ENCODE peak calls at places on chromosomes 13 and 19, in ten cellular contexts. One of them, this sample, is unnamed.

GRCh38 chr19:22945560-22945959 is 57.4 kb downstream of the ZNF728 start:
- DNase-seq in AG10803: peak
- DNase-seq in Peyer's patch: no peak
- DNase-seq in dorsolateral prefrontal cortex: no peak
- DNase-seq in HFF-Myc: no peak
- DNase-seq in AG09309: no peak
- DNase-seq in tibial nerve: no peak
- DNase-seq in kidney: no peak
- DNase-seq in body of pancreas: no peak
- DNase-seq in Calu3: no peak
- DNase-seq in this sample: no peak

GRCh38 chr13:24865158-24865557 is 101.2 kb downstream of the RNF17 start:
- DNase-seq in AG10803: peak
- DNase-seq in Peyer's patch: no peak
- DNase-seq in dorsolateral prefrontal cortex: no peak
- DNase-seq in HFF-Myc: no peak
- DNase-seq in AG09309: no peak
- DNase-seq in tibial nerve: no peak
- DNase-seq in kidney: no peak
- DNase-seq in body of pancreas: no peak
- DNase-seq in Calu3: no peak
- DNase-seq in this sample: no peak

GRCh38 chr13:71309905-71310304 is 557.1 kb downstream of the DACH1 start:
- DNase-seq in AG10803: no peak
- DNase-seq in Peyer's patch: no peak
- DNase-seq in dorsolateral prefrontal cortex: no peak
- DNase-seq in HFF-Myc: no peak
- DNase-seq in AG09309: no peak
- DNase-seq in tibial nerve: no peak
- DNase-seq in kidney: no peak
- DNase-seq in body of pancreas: no peak
- DNase-seq in Calu3: no peak
- DNase-seq in this sample: no peak

GRCh38 chr19:1154731-1155351 is 19.2 kb downstream of the SBNO2 start:
- DNase-seq in AG10803: peak
- DNase-seq in Peyer's patch: peak
- DNase-seq in dorsolateral prefrontal cortex: no peak
- DNase-seq in HFF-Myc: no peak
- DNase-seq in AG09309: peak
- DNase-seq in tibial nerve: peak
- DNase-seq in kidney: peak
- DNase-seq in body of pancreas: peak
- DNase-seq in Calu3: peak
- DNase-seq in this sample: no peak

GRCh38 chr13:39415403-39415802 is 187.6 kb downstream of the LHFPL6 start:
- DNase-seq in AG10803: peak
- DNase-seq in Peyer's patch: no peak
- DNase-seq in dorsolateral prefrontal cortex: peak
- DNase-seq in HFF-Myc: peak
- DNase-seq in AG09309: no peak
- DNase-seq in tibial nerve: no peak
- DNase-seq in kidney: no peak
- DNase-seq in body of pancreas: peak
- DNase-seq in Calu3: peak
- DNase-seq in this sample: no peak

GRCh38 chr19:48836089-48837017 is at the start of gene HSD17B14:
- DNase-seq in AG10803: peak
- DNase-seq in Peyer's patch: no peak
- DNase-seq in dorsolateral prefrontal cortex: peak
- DNase-seq in HFF-Myc: no peak
- DNase-seq in AG09309: no peak
- DNase-seq in tibial nerve: no peak
- DNase-seq in kidney: no peak
- DNase-seq in body of pancreas: no peak
- DNase-seq in Calu3: no peak
- DNase-seq in this sample: peak

GRCh38 chr13:54965881-54966280 is 1937.3 kb downstream of the OLFM4 start:
- DNase-seq in AG10803: no peak
- DNase-seq in Peyer's patch: no peak
- DNase-seq in dorsolateral prefrontal cortex: no peak
- DNase-seq in HFF-Myc: no peak
- DNase-seq in AG09309: no peak
- DNase-seq in tibial nerve: no peak
- DNase-seq in kidney: no peak
- DNase-seq in body of pancreas: no peak
- DNase-seq in Calu3: no peak
- DNase-seq in this sample: no peak

GRCh38 chr13:36559388-36559787 is 114.4 kb upstream of the SERTM1 start:
- DNase-seq in AG10803: no peak
- DNase-seq in Peyer's patch: no peak
- DNase-seq in dorsolateral prefrontal cortex: no peak
- DNase-seq in HFF-Myc: no peak
- DNase-seq in AG09309: no peak
- DNase-seq in tibial nerve: no peak
- DNase-seq in kidney: no peak
- DNase-seq in body of pancreas: no peak
- DNase-seq in Calu3: no peak
- DNase-seq in this sample: no peak

GRCh38 chr19:52993342-52994178 is 20.2 kb upstream of the ERVV-1 start:
- DNase-seq in AG10803: peak
- DNase-seq in Peyer's patch: peak
- DNase-seq in dorsolateral prefrontal cortex: peak
- DNase-seq in HFF-Myc: no peak
- DNase-seq in AG09309: peak
- DNase-seq in tibial nerve: peak
- DNase-seq in kidney: peak
- DNase-seq in body of pancreas: peak
- DNase-seq in Calu3: peak
- DNase-seq in this sample: peak

GRCh38 chr13:29520671-29521070 is 74.8 kb downstream of the SLC7A1 start:
- DNase-seq in AG10803: peak
- DNase-seq in Peyer's patch: no peak
- DNase-seq in dorsolateral prefrontal cortex: no peak
- DNase-seq in HFF-Myc: peak
- DNase-seq in AG09309: peak
- DNase-seq in tibial nerve: no peak
- DNase-seq in kidney: no peak
- DNase-seq in body of pancreas: no peak
- DNase-seq in Calu3: no peak
- DNase-seq in this sample: no peak

DNA sequence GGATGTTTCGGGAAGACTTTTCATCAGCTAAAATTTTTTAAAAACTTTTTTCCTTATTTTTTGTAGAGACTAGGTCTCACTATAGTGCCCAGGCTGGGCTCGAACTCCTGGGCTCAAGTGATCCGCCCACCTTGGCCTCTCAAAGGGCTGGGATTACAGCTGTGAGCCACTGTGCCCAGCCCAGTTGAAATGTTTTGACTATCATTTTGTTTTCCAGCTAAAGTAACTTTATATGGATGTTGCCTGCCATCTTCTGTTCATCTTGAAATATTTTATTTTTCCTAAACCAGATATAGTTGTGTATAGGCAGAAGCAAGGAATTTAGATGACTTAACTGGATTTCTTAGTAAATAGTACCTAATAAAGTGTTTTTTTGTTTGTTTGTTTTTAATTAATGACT is 7.0 kb downstream of the CAB39L start:
- DNase-seq in AG10803: peak
- DNase-seq in Peyer's patch: no peak
- DNase-seq in dorsolateral prefrontal cortex: no peak
- DNase-seq in HFF-Myc: no peak
- DNase-seq in AG09309: no peak
- DNase-seq in tibial nerve: peak
- DNase-seq in kidney: no peak
- DNase-seq in body of pancreas: peak
- DNase-seq in Calu3: peak
- DNase-seq in this sample: no peak
- TF ChIP-seq CTCF in AG10803: peak
- TF ChIP-seq CTCF in Peyer's patch: no peak
- TF ChIP-seq CTCF in dorsolateral prefrontal cortex: peak
- TF ChIP-seq CTCF in HFF-Myc: no peak
- TF ChIP-seq CTCF in AG09309: peak
- TF ChIP-seq CTCF in tibial nerve: peak
- TF ChIP-seq CTCF in kidney: no peak
- TF ChIP-seq CTCF in body of pancreas: peak
- TF ChIP-seq CTCF in Calu3: no peak
- TF ChIP-seq CTCF in this sample: no peak

GRCh38 chr13:32170841-32171240 is 139.3 kb downstream of the FRY start:
- DNase-seq in AG10803: no peak
- DNase-seq in Peyer's patch: no peak
- DNase-seq in dorsolateral prefrontal cortex: no peak
- DNase-seq in HFF-Myc: no peak
- DNase-seq in AG09309: no peak
- DNase-seq in tibial nerve: no peak
- DNase-seq in kidney: no peak
- DNase-seq in body of pancreas: no peak
- DNase-seq in Calu3: no peak
- DNase-seq in this sample: no peak

GRCh38 chr13:32164622-32165268 is 133.2 kb downstream of the FRY start:
- DNase-seq in AG10803: peak
- DNase-seq in Peyer's patch: no peak
- DNase-seq in dorsolateral prefrontal cortex: peak
- DNase-seq in HFF-Myc: peak
- DNase-seq in AG09309: no peak
- DNase-seq in tibial nerve: no peak
- DNase-seq in kidney: no peak
- DNase-seq in body of pancreas: peak
- DNase-seq in Calu3: peak
- DNase-seq in this sample: no peak

GRCh38 chr13:32168136-32168535 is 136.6 kb downstream of the FRY start:
- DNase-seq in AG10803: no peak
- DNase-seq in Peyer's patch: no peak
- DNase-seq in dorsolateral prefrontal cortex: no peak
- DNase-seq in HFF-Myc: no peak
- DNase-seq in AG09309: no peak
- DNase-seq in tibial nerve: no peak
- DNase-seq in kidney: no peak
- DNase-seq in body of pancreas: no peak
- DNase-seq in Calu3: no peak
- DNase-seq in this sample: no peak

GRCh38 chr13:32165791-32166190 is 134.2 kb downstream of the FRY start:
- DNase-seq in AG10803: peak
- DNase-seq in Peyer's patch: no peak
- DNase-seq in dorsolateral prefrontal cortex: no peak
- DNase-seq in HFF-Myc: no peak
- DNase-seq in AG09309: no peak
- DNase-seq in tibial nerve: no peak
- DNase-seq in kidney: no peak
- DNase-seq in body of pancreas: no peak
- DNase-seq in Calu3: no peak
- DNase-seq in this sample: no peak
- TF ChIP-seq CTCF in AG10803: no peak
- TF ChIP-seq CTCF in Peyer's patch: no peak
- TF ChIP-seq CTCF in dorsolateral prefrontal cortex: no peak
- TF ChIP-seq CTCF in HFF-Myc: no peak
- TF ChIP-seq CTCF in AG09309: no peak
- TF ChIP-seq CTCF in tibial nerve: no peak
- TF ChIP-seq CTCF in kidney: no peak
- TF ChIP-seq CTCF in body of pancreas: no peak
- TF ChIP-seq CTCF in Calu3: no peak
- TF ChIP-seq CTCF in this sample: no peak

DNA sequence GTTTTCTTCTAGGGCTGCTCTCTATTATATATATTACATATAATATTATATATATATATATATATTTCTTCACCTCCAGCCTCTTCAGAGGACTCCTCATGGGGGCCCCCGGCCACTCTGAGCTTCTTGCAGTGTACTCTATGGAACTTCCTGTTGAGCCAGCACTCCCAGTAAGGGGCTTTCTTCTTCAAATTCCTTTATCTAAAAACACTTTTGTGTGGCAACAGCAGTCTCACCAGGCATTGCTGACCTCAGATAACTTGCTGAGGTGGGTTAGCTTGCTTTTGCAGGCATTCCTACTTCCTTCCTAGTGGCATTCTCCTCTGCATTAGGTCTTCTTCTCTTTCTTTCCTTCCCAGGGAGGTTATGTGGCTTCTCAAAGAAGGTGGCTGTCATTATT is 381.5 kb downstream of the MYO16 start:
- DNase-seq in AG10803: no peak
- DNase-seq in Peyer's patch: no peak
- DNase-seq in dorsolateral prefrontal cortex: no peak
- DNase-seq in HFF-Myc: no peak
- DNase-seq in AG09309: no peak
- DNase-seq in tibial nerve: no peak
- DNase-seq in kidney: no peak
- DNase-seq in body of pancreas: no peak
- DNase-seq in Calu3: no peak
- DNase-seq in this sample: no peak
- TF ChIP-seq CTCF in AG10803: no peak
- TF ChIP-seq CTCF in Peyer's patch: no peak
- TF ChIP-seq CTCF in dorsolateral prefrontal cortex: no peak
- TF ChIP-seq CTCF in HFF-Myc: no peak
- TF ChIP-seq CTCF in AG09309: no peak
- TF ChIP-seq CTCF in tibial nerve: no peak
- TF ChIP-seq CTCF in kidney: no peak
- TF ChIP-seq CTCF in body of pancreas: no peak
- TF ChIP-seq CTCF in Calu3: no peak
- TF ChIP-seq CTCF in this sample: no peak

GRCh38 chr19:13154241-13154778 is 4.1 kb downstream of the IER2 start:
- DNase-seq in AG10803: peak
- DNase-seq in Peyer's patch: peak
- DNase-seq in dorsolateral prefrontal cortex: no peak
- DNase-seq in HFF-Myc: no peak
- DNase-seq in AG09309: peak
- DNase-seq in tibial nerve: peak
- DNase-seq in kidney: peak
- DNase-seq in body of pancreas: peak
- DNase-seq in Calu3: no peak
- DNase-seq in this sample: no peak

GRCh38 chr19:13151605-13152355 is 1.6 kb downstream of the IER2 start:
- DNase-seq in AG10803: peak
- DNase-seq in Peyer's patch: peak
- DNase-seq in dorsolateral prefrontal cortex: peak
- DNase-seq in HFF-Myc: no peak
- DNase-seq in AG09309: peak
- DNase-seq in tibial nerve: peak
- DNase-seq in kidney: peak
- DNase-seq in body of pancreas: peak
- DNase-seq in Calu3: peak
- DNase-seq in this sample: peak

GRCh38 chr19:13152356-13152853 is 2.2 kb downstream of the IER2 start:
- DNase-seq in AG10803: no peak
- DNase-seq in Peyer's patch: no peak
- DNase-seq in dorsolateral prefrontal cortex: no peak
- DNase-seq in HFF-Myc: no peak
- DNase-seq in AG09309: no peak
- DNase-seq in tibial nerve: no peak
- DNase-seq in kidney: no peak
- DNase-seq in body of pancreas: no peak
- DNase-seq in Calu3: no peak
- DNase-seq in this sample: no peak

GRCh38 chr19:13153627-13154240 is 3.5 kb downstream of the IER2 start:
- DNase-seq in AG10803: peak
- DNase-seq in Peyer's patch: no peak
- DNase-seq in dorsolateral prefrontal cortex: no peak
- DNase-seq in HFF-Myc: no peak
- DNase-seq in AG09309: no peak
- DNase-seq in tibial nerve: no peak
- DNase-seq in kidney: no peak
- DNase-seq in body of pancreas: peak
- DNase-seq in Calu3: no peak
- DNase-seq in this sample: no peak

GRCh38 chr19:13152854-13153626 is 2.8 kb downstream of the IER2 start:
- DNase-seq in AG10803: peak
- DNase-seq in Peyer's patch: peak
- DNase-seq in dorsolateral prefrontal cortex: peak
- DNase-seq in HFF-Myc: peak
- DNase-seq in AG09309: no peak
- DNase-seq in tibial nerve: peak
- DNase-seq in kidney: peak
- DNase-seq in body of pancreas: peak
- DNase-seq in Calu3: peak
- DNase-seq in this sample: peak
- TF ChIP-seq CTCF in AG10803: peak
- TF ChIP-seq CTCF in Peyer's patch: no peak
- TF ChIP-seq CTCF in dorsolateral prefrontal cortex: peak
- TF ChIP-seq CTCF in HFF-Myc: peak
- TF ChIP-seq CTCF in AG09309: no peak
- TF ChIP-seq CTCF in tibial nerve: peak
- TF ChIP-seq CTCF in kidney: no peak
- TF ChIP-seq CTCF in body of pancreas: peak
- TF ChIP-seq CTCF in Calu3: no peak
- TF ChIP-seq CTCF in this sample: peak

This sample was measured in type B pancreatic cell.